ENCODE peak calls at places on chromosomes 2 and 18, in four cellular contexts. U, V, M and F are unnamed samples.

GRCh38 chr18:261398-262073 is 6.3 kb downstream of the THOC1 start:
- DNase-seq in U (no peak), V (no peak), M (no peak), F (no peak)

GRCh38 chr18:49514577-49514976 is 27.5 kb upstream of the C18orf32 start:
- DNase-seq in U (no peak), V (no peak), M (no peak), F (peak)

GRCh38 chr2:54984476-54984875 is 65.8 kb downstream of the RTN4 start:
- DNase-seq in U (no peak), V (no peak), M (no peak), F (no peak)

GRCh38 chr2:239035997-239036731 is 188.3 kb downstream of the TWIST2 start:
- DNase-seq in U (no peak), V (no peak), M (no peak), F (no peak)

GRCh38 chr18:3869848-3870247 is 419.9 kb downstream of the TGIF1 start:
- DNase-seq in U (peak), V (no peak), M (no peak), F (no peak)

GRCh38 chr2:120177011-120177621 is 46.1 kb downstream of the TMEM185B start:
- DNase-seq in U (no peak), V (peak), M (peak), F (peak)

GRCh38 chr2:191612496-191612895 is 65.4 kb upstream of the NABP1 start:
- DNase-seq in U (no peak), V (no peak), M (no peak), F (no peak)

GRCh38 chr2:189222440-189222839 is 42.9 kb upstream of the COL5A2 start:
- DNase-seq in U (no peak), V (peak), M (no peak), F (peak)

GRCh38 chr2:163752252-163752651 is 16.4 kb upstream of the FIGN start:
- DNase-seq in U (no peak), V (no peak), M (no peak), F (no peak)